ENCODE peak calls at places on chromosomes 7 and 10, in seven cellular contexts. One of them, this sample, is unnamed. For H3K4me1, the result is how much of the 10 kb centered on the place peaks cover.

GRCh38 chr10:119521443-119522204 is 20.9 kb downstream of the RGS10 start:
- DNase-seq in heart right ventricle: no peak
- DNase-seq in pancreas: no peak
- DNase-seq in adrenal gland: no peak
- DNase-seq in ascending aorta: no peak
- DNase-seq in upper lobe of right lung: no peak
- DNase-seq in colonic mucosa: no peak
- DNase-seq in this sample: no peak

GRCh38 chr7:145169908-145170307 is 334.1 kb upstream of the TPK1 start:
- DNase-seq in heart right ventricle: no peak
- DNase-seq in pancreas: no peak
- DNase-seq in adrenal gland: no peak
- DNase-seq in ascending aorta: no peak
- DNase-seq in upper lobe of right lung: no peak
- DNase-seq in colonic mucosa: no peak
- DNase-seq in this sample: no peak

GRCh38 chr7:18834574-18835361 is 282.7 kb downstream of the TWIST1 start:
- DNase-seq in heart right ventricle: no peak
- DNase-seq in pancreas: no peak
- DNase-seq in adrenal gland: no peak
- DNase-seq in ascending aorta: no peak
- DNase-seq in upper lobe of right lung: no peak
- DNase-seq in colonic mucosa: no peak
- DNase-seq in this sample: no peak

GRCh38 chr7:42104231-42104630 is 132.8 kb downstream of the GLI3 start:
- DNase-seq in heart right ventricle: no peak
- DNase-seq in pancreas: no peak
- DNase-seq in adrenal gland: no peak
- DNase-seq in ascending aorta: no peak
- DNase-seq in upper lobe of right lung: no peak
- DNase-seq in colonic mucosa: no peak
- DNase-seq in this sample: no peak

GRCh38 chr10:10605551-10606081 is 412.1 kb upstream of the CELF2 start:
- DNase-seq in heart right ventricle: no peak
- DNase-seq in pancreas: no peak
- DNase-seq in adrenal gland: peak
- DNase-seq in ascending aorta: peak
- DNase-seq in upper lobe of right lung: no peak
- DNase-seq in colonic mucosa: peak
- DNase-seq in this sample: peak

GRCh38 chr7:141593134-141593533 is 41.9 kb downstream of the AGK start:
- DNase-seq in heart right ventricle: no peak
- DNase-seq in pancreas: no peak
- DNase-seq in adrenal gland: no peak
- DNase-seq in ascending aorta: no peak
- DNase-seq in upper lobe of right lung: no peak
- DNase-seq in colonic mucosa: no peak
- DNase-seq in this sample: no peak

GRCh38 chr10:8033812-8034665 is 20.4 kb upstream of the GATA3 start:
- DNase-seq in heart right ventricle: no peak
- DNase-seq in pancreas: no peak
- DNase-seq in adrenal gland: no peak
- DNase-seq in ascending aorta: peak
- DNase-seq in upper lobe of right lung: no peak
- DNase-seq in colonic mucosa: no peak
- DNase-seq in this sample: no peak

GRCh38 chr7:391411-391951 is 101.5 kb downstream of the FOXL3 start:
- DNase-seq in heart right ventricle: no peak
- DNase-seq in pancreas: peak
- DNase-seq in adrenal gland: no peak
- DNase-seq in ascending aorta: peak
- DNase-seq in upper lobe of right lung: peak
- DNase-seq in colonic mucosa: peak
- DNase-seq in this sample: no peak

GRCh38 chr7:46568420-46569116 is 647.5 kb upstream of the IGFBP3 start:
- DNase-seq in heart right ventricle: no peak
- DNase-seq in pancreas: no peak
- DNase-seq in adrenal gland: no peak
- DNase-seq in ascending aorta: no peak
- DNase-seq in upper lobe of right lung: no peak
- DNase-seq in colonic mucosa: peak
- DNase-seq in this sample: no peak

GRCh38 chr10:11517150-11517549 is 94.3 kb downstream of the USP6NL start:
- DNase-seq in heart right ventricle: no peak
- DNase-seq in pancreas: no peak
- DNase-seq in adrenal gland: no peak
- DNase-seq in ascending aorta: no peak
- DNase-seq in upper lobe of right lung: no peak
- DNase-seq in colonic mucosa: no peak
- DNase-seq in this sample: no peak

GRCh38 chr10:30980951-30981616 is 50.6 kb downstream of the ZNF438 start:
- DNase-seq in heart right ventricle: no peak
- DNase-seq in pancreas: peak
- DNase-seq in adrenal gland: peak
- DNase-seq in ascending aorta: peak
- DNase-seq in upper lobe of right lung: no peak
- DNase-seq in colonic mucosa: peak
- DNase-seq in this sample: peak

GRCh38 chr7:155995183-155995612 is 182.9 kb upstream of the SHH start:
- DNase-seq in heart right ventricle: no peak
- DNase-seq in pancreas: no peak
- DNase-seq in adrenal gland: no peak
- DNase-seq in ascending aorta: no peak
- DNase-seq in upper lobe of right lung: no peak
- DNase-seq in colonic mucosa: no peak
- DNase-seq in this sample: no peak

GRCh38 chr7:80830584-80831319 is 88.1 kb downstream of the SEMA3C start:
- DNase-seq in heart right ventricle: no peak
- DNase-seq in pancreas: no peak
- DNase-seq in adrenal gland: no peak
- DNase-seq in ascending aorta: no peak
- DNase-seq in upper lobe of right lung: no peak
- DNase-seq in colonic mucosa: no peak
- DNase-seq in this sample: no peak

GRCh38 chr10:96319754-96320514 is 15.7 kb downstream of the DNTT start:
- DNase-seq in heart right ventricle: no peak
- DNase-seq in pancreas: no peak
- DNase-seq in adrenal gland: no peak
- DNase-seq in ascending aorta: no peak
- DNase-seq in upper lobe of right lung: no peak
- DNase-seq in colonic mucosa: no peak
- DNase-seq in this sample: no peak

GRCh38 chr10:3460420-3461128 is 288.0 kb upstream of the PITRM1 start:
- DNase-seq in heart right ventricle: no peak
- DNase-seq in pancreas: no peak
- DNase-seq in adrenal gland: no peak
- DNase-seq in ascending aorta: no peak
- DNase-seq in upper lobe of right lung: no peak
- DNase-seq in colonic mucosa: no peak
- DNase-seq in this sample: no peak

GRCh38 chr7:25216837-25217236 is 11.4 kb downstream of the NPVF start:
- DNase-seq in heart right ventricle: no peak
- DNase-seq in pancreas: no peak
- DNase-seq in adrenal gland: no peak
- DNase-seq in ascending aorta: no peak
- DNase-seq in upper lobe of right lung: no peak
- DNase-seq in colonic mucosa: no peak
- DNase-seq in this sample: no peak

GRCh38 chr7:149860821-149861727 is 12.7 kb upstream of the ATP6V0E2 start:
- DNase-seq in heart right ventricle: no peak
- DNase-seq in pancreas: no peak
- DNase-seq in adrenal gland: no peak
- DNase-seq in ascending aorta: no peak
- DNase-seq in upper lobe of right lung: peak
- DNase-seq in colonic mucosa: no peak
- DNase-seq in this sample: no peak

GRCh38 chr7:5709347-5709950 is 72.0 kb downstream of the RNF216 start:
- DNase-seq in heart right ventricle: no peak
- DNase-seq in pancreas: no peak
- DNase-seq in adrenal gland: no peak
- DNase-seq in ascending aorta: no peak
- DNase-seq in upper lobe of right lung: no peak
- DNase-seq in colonic mucosa: no peak
- DNase-seq in this sample: no peak

GRCh38 chr7:22193361-22194016 is 163.5 kb downstream of the RAPGEF5 start:
- DNase-seq in heart right ventricle: no peak
- DNase-seq in pancreas: peak
- DNase-seq in adrenal gland: peak
- DNase-seq in ascending aorta: peak
- DNase-seq in upper lobe of right lung: no peak
- DNase-seq in colonic mucosa: no peak
- DNase-seq in this sample: peak

GRCh38 chr10:108427081-108427480 is 1262.6 kb upstream of the SORCS1 start:
- DNase-seq in heart right ventricle: no peak
- DNase-seq in pancreas: no peak
- DNase-seq in adrenal gland: no peak
- DNase-seq in ascending aorta: no peak
- DNase-seq in upper lobe of right lung: no peak
- DNase-seq in colonic mucosa: no peak
- DNase-seq in this sample: no peak

GRCh38 chr10:20635545-20635944 is 261.6 kb downstream of the NEBL start:
- DNase-seq in heart right ventricle: no peak
- DNase-seq in pancreas: no peak
- DNase-seq in adrenal gland: no peak
- DNase-seq in ascending aorta: no peak
- DNase-seq in upper lobe of right lung: no peak
- DNase-seq in colonic mucosa: no peak
- DNase-seq in this sample: no peak

DNA sequence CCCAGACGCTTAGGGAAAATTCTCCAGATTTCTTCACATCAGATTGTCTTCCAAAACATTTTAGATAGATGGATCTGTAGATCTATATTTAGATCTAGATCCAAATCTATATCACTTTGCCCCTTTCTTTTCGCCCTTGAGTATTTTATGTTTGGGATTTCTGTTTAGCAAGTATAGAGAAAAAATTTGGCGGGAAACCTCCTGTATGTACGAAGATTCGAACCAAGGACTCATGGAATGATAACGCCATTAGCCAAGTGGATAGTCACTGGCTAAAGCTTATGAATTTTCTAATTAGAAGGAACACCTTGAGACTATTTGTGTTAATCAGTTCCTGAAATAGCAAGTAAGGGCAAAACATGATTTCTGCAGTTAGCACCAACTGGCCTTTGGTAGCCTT is 1.2 kb downstream of the THNSL1 start:
- DNase-seq in heart right ventricle: no peak
- DNase-seq in pancreas: no peak
- DNase-seq in adrenal gland: no peak
- DNase-seq in ascending aorta: no peak
- DNase-seq in upper lobe of right lung: no peak
- DNase-seq in colonic mucosa: no peak
- DNase-seq in this sample: no peak
- H3K4me3 ChIP-seq in heart right ventricle: peak
- H3K4me3 ChIP-seq in pancreas: peak
- H3K4me3 ChIP-seq in adrenal gland: no peak
- H3K4me3 ChIP-seq in ascending aorta: no peak
- H3K4me3 ChIP-seq in upper lobe of right lung: peak
- H3K4me3 ChIP-seq in colonic mucosa: no peak
- H3K4me3 ChIP-seq in this sample: peak

GRCh38 chr10:132570265-132570664 is 32.7 kb downstream of the INPP5A start:
- DNase-seq in heart right ventricle: no peak
- DNase-seq in pancreas: no peak
- DNase-seq in adrenal gland: no peak
- DNase-seq in ascending aorta: no peak
- DNase-seq in upper lobe of right lung: no peak
- DNase-seq in colonic mucosa: no peak
- DNase-seq in this sample: no peak

GRCh38 chr10:132571565-132572544 is 34.3 kb downstream of the INPP5A start:
- DNase-seq in heart right ventricle: no peak
- DNase-seq in pancreas: peak
- DNase-seq in adrenal gland: peak
- DNase-seq in ascending aorta: peak
- DNase-seq in upper lobe of right lung: no peak
- DNase-seq in colonic mucosa: peak
- DNase-seq in this sample: no peak

GRCh38 chr10:132572545-132572937 is 35.0 kb downstream of the INPP5A start:
- DNase-seq in heart right ventricle: no peak
- DNase-seq in pancreas: no peak
- DNase-seq in adrenal gland: no peak
- DNase-seq in ascending aorta: peak
- DNase-seq in upper lobe of right lung: no peak
- DNase-seq in colonic mucosa: no peak
- DNase-seq in this sample: no peak

GRCh38 chr10:132574288-132574687 is 36.7 kb downstream of the INPP5A start:
- DNase-seq in heart right ventricle: no peak
- DNase-seq in pancreas: no peak
- DNase-seq in adrenal gland: no peak
- DNase-seq in ascending aorta: no peak
- DNase-seq in upper lobe of right lung: no peak
- DNase-seq in colonic mucosa: no peak
- DNase-seq in this sample: no peak

GRCh38 chr10:132570771-132571564 is 33.4 kb downstream of the INPP5A start:
- DNase-seq in heart right ventricle: no peak
- DNase-seq in pancreas: no peak
- DNase-seq in adrenal gland: no peak
- DNase-seq in ascending aorta: peak
- DNase-seq in upper lobe of right lung: peak
- DNase-seq in colonic mucosa: peak
- DNase-seq in this sample: no peak
- H3K4me1 ChIP-seq in heart right ventricle: under half
- H3K4me1 ChIP-seq in pancreas: under half
- H3K4me1 ChIP-seq in adrenal gland: under half
- H3K4me1 ChIP-seq in ascending aorta: under half
- H3K4me1 ChIP-seq in upper lobe of right lung: under half
- H3K4me1 ChIP-seq in colonic mucosa: under half
- H3K4me1 ChIP-seq in this sample: under half

GRCh38 chr10:86958831-86959736 is 685 bp downstream of the SNCG start:
- DNase-seq in heart right ventricle: peak
- DNase-seq in pancreas: no peak
- DNase-seq in adrenal gland: peak
- DNase-seq in ascending aorta: peak
- DNase-seq in upper lobe of right lung: no peak
- DNase-seq in colonic mucosa: peak
- DNase-seq in this sample: no peak

GRCh38 chr10:86960863-86961434 is 2.5 kb downstream of the SNCG start:
- DNase-seq in heart right ventricle: no peak
- DNase-seq in pancreas: no peak
- DNase-seq in adrenal gland: no peak
- DNase-seq in ascending aorta: peak
- DNase-seq in upper lobe of right lung: no peak
- DNase-seq in colonic mucosa: no peak
- DNase-seq in this sample: no peak

GRCh38 chr10:86961481-86962091 is 3.2 kb downstream of the SNCG start:
- DNase-seq in heart right ventricle: no peak
- DNase-seq in pancreas: no peak
- DNase-seq in adrenal gland: no peak
- DNase-seq in ascending aorta: peak
- DNase-seq in upper lobe of right lung: no peak
- DNase-seq in colonic mucosa: peak
- DNase-seq in this sample: no peak

GRCh38 chr10:86959737-86960002 is 1.3 kb downstream of the SNCG start:
- DNase-seq in heart right ventricle: no peak
- DNase-seq in pancreas: no peak
- DNase-seq in adrenal gland: no peak
- DNase-seq in ascending aorta: no peak
- DNase-seq in upper lobe of right lung: no peak
- DNase-seq in colonic mucosa: no peak
- DNase-seq in this sample: no peak

GRCh38 chr10:86960003-86960862 is 1.8 kb downstream of the SNCG start:
- DNase-seq in heart right ventricle: no peak
- DNase-seq in pancreas: no peak
- DNase-seq in adrenal gland: peak
- DNase-seq in ascending aorta: peak
- DNase-seq in upper lobe of right lung: no peak
- DNase-seq in colonic mucosa: peak
- DNase-seq in this sample: peak
- TF ChIP-seq CTCF in heart right ventricle: peak
- TF ChIP-seq CTCF in pancreas: peak
- TF ChIP-seq CTCF in adrenal gland: peak
- TF ChIP-seq CTCF in ascending aorta: peak
- TF ChIP-seq CTCF in upper lobe of right lung: peak
- TF ChIP-seq CTCF in colonic mucosa: peak
- TF ChIP-seq CTCF in this sample: peak

GRCh38 chr7:76108540-76109233 is 60.8 kb downstream of the MDH2 start:
- DNase-seq in heart right ventricle: no peak
- DNase-seq in pancreas: peak
- DNase-seq in adrenal gland: peak
- DNase-seq in ascending aorta: no peak
- DNase-seq in upper lobe of right lung: peak
- DNase-seq in colonic mucosa: peak
- DNase-seq in this sample: no peak
- H3K4me3 ChIP-seq in heart right ventricle: no peak
- H3K4me3 ChIP-seq in pancreas: no peak
- H3K4me3 ChIP-seq in adrenal gland: no peak
- H3K4me3 ChIP-seq in ascending aorta: no peak
- H3K4me3 ChIP-seq in upper lobe of right lung: no peak
- H3K4me3 ChIP-seq in colonic mucosa: no peak
- H3K4me3 ChIP-seq in this sample: no peak